ENCODE peak calls at places on chromosomes 5 and 9, in seven cellular contexts. B is GM12891, T is SK-N-SH, Y is HepG2, M is K562, W is GM12892, N is GM12878. I is an unnamed sample.

GRCh38 chr5:137612576-137612975 is 113.5 kb upstream of the SPOCK1 start:
- DNase-seq in N (no peak), M (no peak), T (no peak), Y (no peak), B (no peak), W (no peak), I (no peak)

GRCh38 chr5:172692981-172693380 is 51.9 kb downstream of the NEURL1B start:
- DNase-seq in M (no peak), B (no peak), T (peak; percentile 58), N (no peak), W (no peak), Y (no peak), I (no peak)

GRCh38 chr9:136108648-136109266 is 9.9 kb downstream of the TMEM250 start:
- DNase-seq in M (no peak), T (no peak), W (no peak), N (no peak), Y (no peak), B (no peak), I (no peak)

GRCh38 chr5:115377468-115378217 is 81.2 kb upstream of the CCDC112 start:
- DNase-seq in B (no peak), M (no peak), T (no peak), N (peak; percentile 4), W (no peak), Y (no peak), I (no peak)

GRCh38 chr5:151819830-151820229 is 48.1 kb downstream of the G3BP1 start:
- DNase-seq in N (no peak), T (no peak), M (no peak), W (no peak), Y (peak; percentile 92), B (no peak), I (no peak)

GRCh38 chr9:88952976-88953375 is 38.3 kb upstream of the S1PR3 start:
- DNase-seq in N (no peak), M (no peak), B (no peak), T (no peak), Y (no peak), W (no peak), I (no peak)

GRCh38 chr9:13900449-13900848 is 413.5 kb downstream of the NFIB start:
- DNase-seq in B (no peak), N (no peak), M (no peak), Y (no peak), W (no peak), T (no peak), I (no peak)

GRCh38 chr9:24044576-24044975 is 218.5 kb upstream of the ELAVL2 start:
- DNase-seq in Y (no peak), B (no peak), W (no peak), T (no peak), N (peak; percentile 2), M (no peak), I (no peak)

GRCh38 chr9:134858051-134858841 is 22.4 kb upstream of the FCN2 start:
- DNase-seq in Y (no peak), N (peak; percentile 76), W (peak; percentile 56), B (no peak), T (no peak), M (no peak), I (no peak)
- TF ChIP-seq TAF1 in Y (no peak), N (no peak), W (no peak), B (no peak), T (no peak), M (no peak), I (no peak)

GRCh38 chr9:98795295-98795955 is 930 bp downstream of the ANKS6 start:
- DNase-seq in M (no peak), Y (no peak), B (no peak), N (no peak), W (no peak), T (no peak), I (peak; percentile 35)

GRCh38 chr9:98797491-98797890 is 1.1 kb upstream of the ANKS6 start:
- DNase-seq in W (no peak), B (no peak), T (no peak), M (no peak), Y (no peak), N (no peak), I (no peak)

GRCh38 chr9:98794802-98795201 is 1.6 kb downstream of the ANKS6 start:
- DNase-seq in N (no peak), T (no peak), M (no peak), B (no peak), Y (no peak), W (no peak), I (no peak)

GRCh38 chr9:98796364-98797101 is at the start of gene ANKS6:
- DNase-seq in W (peak; percentile 66), M (peak; percentile 89), N (no peak), Y (peak; percentile 33), T (peak; percentile 98), B (peak; percentile 91), I (peak; percentile 95)

DNA sequence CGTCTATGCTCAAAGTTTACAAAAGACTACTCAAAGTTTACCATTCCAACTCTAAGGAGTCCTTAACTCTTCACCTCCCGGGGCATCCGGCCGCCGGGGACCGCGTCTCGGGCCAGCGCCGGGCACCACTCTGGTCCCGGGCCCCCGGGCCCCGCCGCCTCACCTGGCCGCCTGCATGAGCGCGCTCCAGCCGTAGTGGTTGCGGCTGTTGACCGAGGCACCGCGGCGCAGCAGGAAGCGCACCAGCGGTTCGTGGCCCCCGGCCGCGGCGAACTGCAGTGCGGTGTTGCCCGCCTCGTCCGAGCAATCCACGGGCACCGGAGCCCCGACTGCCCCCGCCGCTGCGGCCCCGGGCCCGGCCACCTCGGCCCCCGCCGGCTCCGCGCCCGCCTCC is 388 bp downstream of the ANKS6 start:
- DNase-seq in M (peak; percentile 34), W (no peak), N (no peak), T (no peak), B (no peak), Y (no peak), I (no peak)
- TF ChIP-seq TAF1 in M (no peak), W (no peak), N (no peak), T (no peak), B (no peak), Y (no peak), I (no peak)

GRCh38 chr9:127854169-127854833 is at the start of gene ENG:
- DNase-seq in T (peak; percentile 85), W (no peak), N (no peak), Y (no peak), B (no peak), M (no peak), I (no peak)
- TF ChIP-seq TAF1 in T (no peak), W (no peak), N (no peak), Y (no peak), B (no peak), M (no peak), I (no peak)

DNA sequence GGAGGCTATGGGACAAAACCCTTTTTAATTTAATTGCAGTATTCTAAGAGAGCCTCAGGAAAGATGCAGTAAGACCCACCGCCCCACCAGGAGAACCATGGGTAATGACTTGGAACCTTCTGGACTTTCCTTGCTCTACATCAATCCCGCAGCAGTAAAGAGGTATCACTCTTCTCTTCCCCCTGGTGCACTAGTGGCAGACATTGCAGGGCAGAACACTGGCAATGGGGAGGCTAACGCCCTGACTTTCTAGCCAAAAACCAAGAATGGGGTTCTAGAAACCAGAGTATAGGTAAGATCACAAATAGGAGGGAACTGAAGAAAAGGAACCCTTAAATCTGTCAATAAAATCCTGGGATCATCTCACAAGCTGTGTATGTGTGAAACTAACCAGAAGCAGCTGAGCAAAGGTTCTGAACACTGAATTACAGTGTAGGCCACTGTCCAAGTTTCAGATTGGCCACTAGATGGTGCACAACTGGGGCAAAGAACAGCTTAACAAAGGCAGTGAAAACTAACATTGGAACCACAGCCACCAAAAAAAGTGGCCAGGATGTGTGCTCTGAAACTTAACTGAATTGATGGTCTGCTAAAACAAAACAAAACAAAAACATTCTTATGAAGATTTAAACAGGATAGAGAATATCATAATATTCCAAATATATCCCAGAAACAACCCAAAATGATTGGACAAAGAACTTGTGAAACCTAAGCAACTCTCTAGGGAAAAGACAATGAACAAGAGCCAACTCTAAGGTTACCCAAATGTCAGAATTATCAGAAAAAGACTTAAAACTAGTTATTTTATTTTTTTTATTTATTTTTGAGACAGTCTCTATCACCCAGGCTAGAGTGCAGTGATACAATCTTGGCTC is 6.6 kb upstream of the FAM151B start:
- DNase-seq in Y (peak; percentile 67), B (peak; percentile 7), N (peak; percentile 27), W (no peak), T (peak; percentile 28), M (peak; percentile 63), I (no peak)
- TF ChIP-seq TAF1 in Y (no peak), B (no peak), N (no peak), W (no peak), T (no peak), M (no peak), I (no peak)

GRCh38 chr9:125407974-125408900 is 146.6 kb downstream of the GAPVD1 start:
- DNase-seq in B (peak; percentile 97), T (peak; percentile 97), Y (peak; percentile 39), M (peak; percentile 88), W (peak; percentile 98), N (no peak), I (peak; percentile 95)
- TF ChIP-seq TAF1 in B (no peak), T (peak; percentile 2), Y (no peak), M (peak; percentile 10), W (no peak), N (no peak), I (peak; percentile 61)

GRCh38 chr9:4241552-4241951 is 58.3 kb downstream of the GLIS3 start:
- DNase-seq in B (no peak), W (no peak), T (no peak), Y (no peak), M (no peak), N (no peak), I (no peak)
- TF ChIP-seq TAF1 in B (no peak), W (no peak), T (no peak), Y (no peak), M (no peak), N (no peak), I (no peak)

DNA sequence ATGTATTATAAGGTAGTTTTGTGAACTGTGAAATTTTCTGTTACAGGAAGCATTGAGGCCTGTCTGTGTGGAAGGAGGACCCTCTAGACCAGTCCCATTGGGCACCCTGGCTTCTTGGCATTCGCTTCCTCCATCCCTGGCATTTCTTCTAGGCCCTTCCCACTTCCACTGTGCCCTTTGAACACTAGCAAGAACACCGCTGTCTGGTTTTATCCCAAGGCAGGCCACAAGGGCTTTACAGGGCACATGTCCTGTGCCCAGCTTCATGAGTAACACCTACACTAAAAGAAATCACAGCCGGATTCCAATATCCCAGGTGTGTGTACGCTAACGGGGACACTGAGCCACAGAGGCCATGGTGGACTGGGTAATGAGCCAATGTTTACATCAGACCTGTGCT is 99.8 kb downstream of the ADRB2 start:
- DNase-seq in W (no peak), N (no peak), T (no peak), B (no peak), Y (no peak), M (no peak), I (no peak)
- TF ChIP-seq TAF1 in W (no peak), N (no peak), T (no peak), B (no peak), Y (no peak), M (no peak), I (no peak)

GRCh38 chr5:167104351-167104750 is 1187.1 kb upstream of the WWC1 start:
- DNase-seq in N (no peak), B (no peak), T (no peak), M (no peak), Y (no peak), W (no peak), I (no peak)

DNA sequence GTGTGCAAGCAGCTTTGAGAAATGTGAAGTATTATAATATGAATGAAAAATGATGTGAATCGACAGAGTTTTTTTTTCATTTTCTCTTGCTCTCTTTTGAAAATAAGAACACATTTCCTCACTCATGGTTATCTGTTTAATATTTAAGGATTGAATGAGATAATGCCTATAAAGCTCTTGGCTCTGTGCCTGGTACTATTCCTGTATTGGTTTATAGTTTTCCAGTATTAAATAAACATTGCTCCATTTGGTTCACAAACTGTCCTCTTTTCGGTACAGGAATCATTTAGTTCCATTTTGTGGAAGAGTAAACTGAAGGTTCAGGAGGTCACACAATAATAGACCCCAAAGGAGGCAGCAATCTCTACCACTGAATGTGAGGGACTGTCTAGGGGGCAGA is 1185.5 kb upstream of the WWC1 start:
- DNase-seq in T (no peak), W (no peak), Y (no peak), B (no peak), M (no peak), N (no peak), I (no peak)
- TF ChIP-seq TAF1 in T (no peak), W (no peak), Y (no peak), B (no peak), M (no peak), N (no peak), I (no peak)

I was measured in H1.